ENCODE peak calls at places on chromosomes 11 and 22, in four cellular contexts. One of them, this sample, is unnamed.
A peak's percentile ranks its signal among the peaks of the same experiment; 100 is the strongest.

GRCh38 chr11:2761131-2762030 is 61.6 kb upstream of the KCNQ1OT1 start:
- DNase-seq in breast epithelium: peak; percentile 47
- DNase-seq in IMR-90: no peak
- DNase-seq in uterus: no peak
- DNase-seq in this sample: no peak

GRCh38 chr11:110526323-110526722 is 96.6 kb downstream of the FDX1 start:
- DNase-seq in breast epithelium: no peak
- DNase-seq in IMR-90: no peak
- DNase-seq in uterus: no peak
- DNase-seq in this sample: no peak

GRCh38 chr11:132349806-132350733 is 979.7 kb downstream of the NTM start:
- DNase-seq in breast epithelium: no peak
- DNase-seq in IMR-90: peak; percentile 15
- DNase-seq in uterus: no peak
- DNase-seq in this sample: no peak

GRCh38 chr11:31757245-31757835 is 53.8 kb downstream of the PAX6 start:
- DNase-seq in breast epithelium: no peak
- DNase-seq in IMR-90: no peak
- DNase-seq in uterus: no peak
- DNase-seq in this sample: no peak

GRCh38 chr22:31920306-31920705 is 24.0 kb upstream of the YWHAH start:
- DNase-seq in breast epithelium: no peak
- DNase-seq in IMR-90: no peak
- DNase-seq in uterus: no peak
- DNase-seq in this sample: no peak

GRCh38 chr11:10500757-10501684 is 40.0 kb downstream of the RNF141 start:
- DNase-seq in breast epithelium: no peak
- DNase-seq in IMR-90: no peak
- DNase-seq in uterus: no peak
- DNase-seq in this sample: no peak

GRCh38 chr11:61923166-61924015 is 6.0 kb upstream of the RAB3IL1 start:
- DNase-seq in breast epithelium: no peak
- DNase-seq in IMR-90: peak; percentile 63
- DNase-seq in uterus: peak; percentile 86
- DNase-seq in this sample: no peak

GRCh38 chr11:110295086-110295485 is 1.3 kb downstream of the RDX start:
- DNase-seq in breast epithelium: no peak
- DNase-seq in IMR-90: no peak
- DNase-seq in uterus: no peak
- DNase-seq in this sample: no peak

GRCh38 chr22:35677460-35678187 is 29.4 kb downstream of the APOL6 start:
- DNase-seq in breast epithelium: no peak
- DNase-seq in IMR-90: no peak
- DNase-seq in uterus: no peak
- DNase-seq in this sample: no peak

GRCh38 chr22:45995405-45996101 is 18.6 kb upstream of the WNT7B start:
- DNase-seq in breast epithelium: no peak
- DNase-seq in IMR-90: no peak
- DNase-seq in uterus: no peak
- DNase-seq in this sample: no peak

GRCh38 chr11:131583823-131584222 is 213.4 kb downstream of the NTM start:
- DNase-seq in breast epithelium: no peak
- DNase-seq in IMR-90: no peak
- DNase-seq in uterus: no peak
- DNase-seq in this sample: no peak

GRCh38 chr11:44775366-44776356 is 48.9 kb downstream of the TSPAN18 start:
- DNase-seq in breast epithelium: no peak
- DNase-seq in IMR-90: peak; percentile 28
- DNase-seq in uterus: peak; percentile 38
- DNase-seq in this sample: no peak

GRCh38 chr22:30609260-30610185 is 2.5 kb downstream of the TCN2 start:
- DNase-seq in breast epithelium: no peak
- DNase-seq in IMR-90: peak; percentile 86
- DNase-seq in uterus: peak; percentile 75
- DNase-seq in this sample: no peak

GRCh38 chr22:32534252-32535215 is 59.9 kb downstream of the FBXO7 start:
- DNase-seq in breast epithelium: no peak
- DNase-seq in IMR-90: no peak
- DNase-seq in uterus: peak; percentile 52
- DNase-seq in this sample: no peak

GRCh38 chr11:58429273-58429672 is 1.4 kb upstream of the OR5B2 start:
- DNase-seq in breast epithelium: no peak
- DNase-seq in IMR-90: no peak
- DNase-seq in uterus: no peak
- DNase-seq in this sample: no peak

GRCh38 chr11:77107950-77108349 is 5.3 kb downstream of the OMP start:
- DNase-seq in breast epithelium: no peak
- DNase-seq in IMR-90: peak; percentile 95
- DNase-seq in uterus: peak; percentile 55
- DNase-seq in this sample: no peak

GRCh38 chr11:17259931-17260499 is 16.5 kb upstream of the NUCB2 start:
- DNase-seq in breast epithelium: no peak
- DNase-seq in IMR-90: no peak
- DNase-seq in uterus: no peak
- DNase-seq in this sample: no peak

GRCh38 chr22:48496987-48497650 is 1330.6 kb downstream of the BRD1 start:
- DNase-seq in breast epithelium: no peak
- DNase-seq in IMR-90: no peak
- DNase-seq in uterus: no peak
- DNase-seq in this sample: no peak

GRCh38 chr11:79783833-79784232 is 343.0 kb upstream of the TENM4 start:
- DNase-seq in breast epithelium: no peak
- DNase-seq in IMR-90: no peak
- DNase-seq in uterus: no peak
- DNase-seq in this sample: no peak

GRCh38 chr22:24411256-24412004 is 16.0 kb upstream of the ADORA2A start:
- DNase-seq in breast epithelium: no peak
- DNase-seq in IMR-90: no peak
- DNase-seq in uterus: no peak
- DNase-seq in this sample: no peak

GRCh38 chr11:69079891-69080290 is 31.2 kb downstream of the TPCN2 start:
- DNase-seq in breast epithelium: no peak
- DNase-seq in IMR-90: no peak
- DNase-seq in uterus: no peak
- DNase-seq in this sample: no peak

GRCh38 chr11:69078930-69079607 is 30.3 kb downstream of the TPCN2 start:
- DNase-seq in breast epithelium: no peak
- DNase-seq in IMR-90: no peak
- DNase-seq in uterus: no peak
- DNase-seq in this sample: no peak

GRCh38 chr11:69080361-69080973 is 31.7 kb downstream of the TPCN2 start:
- DNase-seq in breast epithelium: no peak
- DNase-seq in IMR-90: peak; percentile 25
- DNase-seq in uterus: no peak
- DNase-seq in this sample: no peak

GRCh38 chr11:69076129-69076791 is 27.5 kb downstream of the TPCN2 start:
- DNase-seq in breast epithelium: no peak
- DNase-seq in IMR-90: peak; percentile 68
- DNase-seq in uterus: no peak
- DNase-seq in this sample: no peak

DNA sequence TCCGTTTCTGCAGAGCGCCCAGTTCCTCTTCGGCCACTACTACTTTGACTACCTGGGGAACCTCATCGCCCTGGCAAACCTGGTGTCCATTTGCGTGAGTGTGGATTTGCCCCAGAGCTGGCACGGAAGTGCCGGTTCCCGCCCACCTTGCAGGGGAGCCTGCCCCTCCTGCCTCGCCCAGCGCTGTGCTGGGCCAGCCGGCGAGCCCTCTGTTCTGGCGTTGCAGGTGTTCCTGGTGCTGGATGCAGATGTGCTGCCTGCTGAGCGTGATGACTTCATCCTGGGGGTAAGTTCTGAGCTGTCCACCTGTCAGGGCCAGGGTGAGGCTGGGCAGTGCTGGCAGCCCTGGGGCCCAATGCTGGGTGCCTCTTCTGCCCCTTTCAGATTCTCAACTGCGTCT is 29.8 kb downstream of the TPCN2 start:
- DNase-seq in breast epithelium: no peak
- DNase-seq in IMR-90: no peak
- DNase-seq in uterus: no peak
- DNase-seq in this sample: no peak
- TF ChIP-seq POLR2A in breast epithelium: no peak
- TF ChIP-seq POLR2A in IMR-90: no peak
- TF ChIP-seq POLR2A in uterus: no peak
- TF ChIP-seq POLR2A in this sample: no peak

DNA sequence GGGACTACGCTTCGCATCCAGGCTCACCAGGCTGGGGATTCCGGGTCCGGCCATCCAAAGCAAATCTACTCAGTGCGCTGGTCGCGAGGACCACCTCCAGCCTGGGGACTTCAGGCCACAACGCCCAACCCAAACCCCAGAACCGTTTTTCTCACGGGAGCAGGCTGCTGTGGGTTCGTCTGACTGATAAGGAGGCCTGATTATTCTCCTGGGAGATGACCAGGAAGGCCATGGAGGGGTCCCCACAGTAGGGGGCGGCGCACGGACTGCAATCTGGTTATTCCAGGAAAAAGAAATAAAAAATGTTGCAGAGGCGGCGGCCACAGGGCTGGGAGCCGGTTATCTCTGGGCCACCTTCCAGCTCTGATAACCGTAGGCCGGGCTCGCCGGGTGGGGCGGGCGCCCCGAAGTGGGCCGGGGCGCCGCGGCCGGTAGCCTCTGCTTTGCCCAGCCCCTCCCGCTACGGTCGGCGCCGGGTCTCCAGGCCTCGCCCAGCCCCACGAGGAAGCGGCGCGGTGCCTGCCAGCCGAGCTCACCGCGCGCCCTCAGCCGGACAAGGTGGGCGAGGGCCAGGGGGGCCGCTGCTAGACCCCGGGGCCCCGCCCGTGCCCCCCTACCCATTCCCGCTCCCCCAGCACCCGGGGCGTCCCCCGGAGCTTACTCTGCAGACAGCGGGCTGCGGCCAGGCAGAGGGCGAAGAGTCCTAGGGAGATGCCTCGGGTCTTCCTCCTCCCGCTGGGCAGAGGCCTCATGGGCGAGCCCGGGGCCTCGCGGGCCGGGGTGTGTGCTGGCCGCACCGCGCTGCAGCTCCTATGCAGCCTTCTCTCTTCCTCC is 450 bp downstream of the VSTM5 start:
- DNase-seq in breast epithelium: no peak
- DNase-seq in IMR-90: no peak
- DNase-seq in uterus: no peak
- DNase-seq in this sample: no peak
- TF ChIP-seq CTCF in breast epithelium: no peak
- TF ChIP-seq CTCF in IMR-90: no peak
- TF ChIP-seq CTCF in uterus: no peak
- TF ChIP-seq CTCF in this sample: no peak

GRCh38 chr11:65310756-65311155 is 3.9 kb upstream of the CDC42EP2 start:
- DNase-seq in breast epithelium: no peak
- DNase-seq in IMR-90: peak; percentile 56
- DNase-seq in uterus: no peak
- DNase-seq in this sample: no peak

GRCh38 chr11:65309006-65309405 is 5.7 kb upstream of the CDC42EP2 start:
- DNase-seq in breast epithelium: no peak
- DNase-seq in IMR-90: no peak
- DNase-seq in uterus: no peak
- DNase-seq in this sample: no peak

GRCh38 chr11:65310215-65310614 is 4.5 kb upstream of the CDC42EP2 start:
- DNase-seq in breast epithelium: no peak
- DNase-seq in IMR-90: no peak
- DNase-seq in uterus: no peak
- DNase-seq in this sample: no peak

GRCh38 chr11:65307298-65308229 is 7.1 kb upstream of the CDC42EP2 start:
- DNase-seq in breast epithelium: no peak
- DNase-seq in IMR-90: peak; percentile 31
- DNase-seq in uterus: no peak
- DNase-seq in this sample: no peak

DNA sequence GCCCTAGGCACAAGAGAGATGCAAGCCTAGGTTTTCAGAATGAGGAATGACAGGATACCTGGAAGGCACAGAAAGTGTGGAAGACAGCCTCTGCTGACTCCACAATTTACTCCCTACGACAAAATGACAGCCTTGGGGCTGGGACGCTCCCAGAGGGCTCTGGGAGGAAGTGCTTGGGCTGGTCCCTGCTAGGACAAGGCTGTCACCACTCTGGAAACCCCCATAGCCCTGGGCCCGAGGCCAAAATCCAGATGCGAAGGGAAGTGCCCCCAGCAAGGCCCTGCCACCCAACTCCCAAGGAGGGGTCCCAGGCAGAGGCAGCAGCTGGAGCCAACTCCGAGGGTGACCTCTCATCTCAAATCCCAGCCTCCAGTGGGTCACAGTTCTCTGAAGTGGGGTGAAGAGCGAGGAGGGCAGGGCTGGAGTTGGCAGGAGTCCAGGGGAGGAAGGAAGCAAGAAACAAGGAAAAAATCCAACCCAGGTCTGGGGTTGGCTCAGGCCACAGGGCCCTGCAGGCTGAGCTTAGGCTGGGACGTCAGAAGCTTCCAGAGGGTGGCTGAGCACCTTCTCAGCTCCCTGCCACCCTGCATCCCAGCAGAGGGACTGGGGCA is 6.3 kb upstream of the CDC42EP2 start:
- DNase-seq in breast epithelium: no peak
- DNase-seq in IMR-90: no peak
- DNase-seq in uterus: no peak
- DNase-seq in this sample: no peak
- H3K27ac ChIP-seq in breast epithelium: peak overlapping the region; percentile 42
- H3K27ac ChIP-seq in IMR-90: no peak overlapping the region
- H3K27ac ChIP-seq in uterus: no peak overlapping the region
- H3K27ac ChIP-seq in this sample: peak overlapping the region; percentile 72

GRCh38 chr11:813440-814096 is 3.8 kb downstream of the RPLP2 start:
- DNase-seq in breast epithelium: no peak
- DNase-seq in IMR-90: no peak
- DNase-seq in uterus: no peak
- DNase-seq in this sample: no peak

GRCh38 chr11:816433-816779 is 2.3 kb upstream of the PNPLA2 start:
- DNase-seq in breast epithelium: no peak
- DNase-seq in IMR-90: no peak
- DNase-seq in uterus: no peak
- DNase-seq in this sample: no peak

GRCh38 chr11:818396-819128 is at the start of gene PNPLA2:
- DNase-seq in breast epithelium: no peak
- DNase-seq in IMR-90: no peak
- DNase-seq in uterus: peak; percentile 68
- DNase-seq in this sample: no peak

GRCh38 chr11:813037-813436 is 3.3 kb downstream of the RPLP2 start:
- DNase-seq in breast epithelium: no peak
- DNase-seq in IMR-90: no peak
- DNase-seq in uterus: no peak
- DNase-seq in this sample: no peak

GRCh38 chr11:815675-816432 is 2.9 kb upstream of the PNPLA2 start:
- DNase-seq in breast epithelium: no peak
- DNase-seq in IMR-90: no peak
- DNase-seq in uterus: no peak
- DNase-seq in this sample: no peak
- TF ChIP-seq POLR2A in breast epithelium: no peak
- TF ChIP-seq POLR2A in IMR-90: no peak
- TF ChIP-seq POLR2A in uterus: no peak
- TF ChIP-seq POLR2A in this sample: no peak